ENCODE peak calls at places on chromosomes 6 and 20, in nine cellular contexts. D is cardiac muscle cell, R is AG10803, B is heart left ventricle, Y is cardiac fibroblast, O is kidney epithelial cell, S is choroid plexus epithelial cell, F is mammary epithelial cell, J is fibroblast of pulmonary artery. A is an unnamed sample.

GRCh38 chr6:16840725-16841124 is 79.5 kb upstream of the ATXN1 start:
- DNase-seq in O (no peak), B (no peak), J (no peak), Y (no peak), R (no peak), F (no peak), D (no peak), S (no peak), A (no peak)

GRCh38 chr6:158763440-158764187 is 55.6 kb downstream of the EZR start:
- DNase-seq in R (no peak), F (no peak), O (no peak), S (no peak), D (no peak), Y (no peak), B (no peak), J (no peak), A (no peak)

GRCh38 chr6:147003186-147003585 is 201.0 kb upstream of the STXBP5 start:
- DNase-seq in J (peak), F (no peak), B (no peak), D (no peak), Y (peak), S (peak), R (peak), O (no peak), A (no peak)

GRCh38 chr20:35870541-35871307 is 83.6 kb downstream of the SCAND1 start:
- DNase-seq in J (no peak), D (no peak), B (no peak), F (no peak), O (no peak), Y (no peak), R (peak), S (peak), A (no peak)

GRCh38 chr6:165573671-165574070 is 89.4 kb downstream of the PDE10A start:
- DNase-seq in R (no peak), Y (peak), F (no peak), O (no peak), J (peak), B (peak), D (peak), S (peak), A (peak)

GRCh38 chr6:154613137-154613676 is 102.7 kb upstream of the CNKSR3 start:
- DNase-seq in F (peak), O (peak), D (no peak), B (no peak), Y (peak), J (peak), S (peak), R (peak), A (peak)

GRCh38 chr20:59204201-59204894 is 40.7 kb downstream of the ZNF831 start:
- DNase-seq in B (no peak), Y (no peak), O (no peak), F (no peak), R (no peak), J (no peak), D (no peak), S (no peak), A (no peak)

GRCh38 chr20:15005300-15005986 is 668.0 kb upstream of the FLRT3 start:
- DNase-seq in R (no peak), S (peak), D (peak), Y (peak), F (peak), B (no peak), O (no peak), J (peak), A (no peak)

GRCh38 chr20:6122873-6123649 is at the start of gene FERMT1:
- DNase-seq in J (peak), R (peak), D (peak), B (peak), O (peak), S (peak), F (peak), Y (peak), A (no peak)

GRCh38 chr20:57231951-57232428 is 34.5 kb downstream of the BMP7 start:
- DNase-seq in Y (no peak), R (no peak), O (no peak), F (no peak), D (no peak), J (no peak), S (no peak), B (no peak), A (no peak)

GRCh38 chr6:44255848-44256247 is 1.5 kb downstream of the SLC35B2 start:
- DNase-seq in S (no peak), J (no peak), B (no peak), D (no peak), F (no peak), Y (no peak), R (no peak), O (no peak), A (no peak)

GRCh38 chr20:19019734-19020364 is 192.6 kb upstream of the SLC24A3 start:
- DNase-seq in R (no peak), Y (no peak), B (no peak), J (no peak), S (no peak), D (no peak), O (no peak), F (no peak), A (no peak)

GRCh38 chr6:41147917-41148316 is 6.2 kb downstream of the TREML1 start:
- DNase-seq in O (no peak), Y (no peak), R (no peak), J (no peak), B (no peak), F (no peak), S (no peak), D (no peak), A (no peak)

GRCh38 chr20:32603046-32603726 is 18.1 kb upstream of the NOL4L start:
- DNase-seq in R (no peak), F (no peak), J (no peak), Y (no peak), O (no peak), D (no peak), B (no peak), S (no peak), A (no peak)

GRCh38 chr6:91082311-91082803 is 495.5 kb upstream of the MAP3K7 start:
- DNase-seq in Y (peak), D (no peak), O (no peak), S (peak), B (no peak), J (peak), F (peak), R (no peak), A (no peak)

GRCh38 chr6:18416341-18416679 is 29.2 kb downstream of the RNF144B start:
- DNase-seq in J (no peak), O (no peak), R (no peak), F (no peak), S (no peak), B (no peak), Y (no peak), D (no peak), A (no peak)

GRCh38 chr6:159969204-159969912 is 476 bp downstream of the IGF2R start:
- DNase-seq in J (peak), F (peak), R (peak), S (peak), O (no peak), Y (peak), D (peak), B (peak), A (no peak)

GRCh38 chr20:9287062-9287461 is 218.2 kb downstream of the PLCB4 start:
- DNase-seq in F (no peak), O (no peak), Y (no peak), B (no peak), R (no peak), J (no peak), D (no peak), S (no peak), A (no peak)

GRCh38 chr20:5864873-5865582 is 85.3 kb downstream of the TRMT6 start:
- DNase-seq in F (peak), S (peak), B (no peak), R (peak), Y (peak), J (peak), D (no peak), O (no peak), A (no peak)

GRCh38 chr6:48036316-48036715 is 74.7 kb downstream of the PTCHD4 start:
- DNase-seq in R (peak), O (peak), F (peak), B (no peak), Y (peak), J (peak), S (peak), D (no peak), A (peak)

GRCh38 chr6:14283600-14284235 is 166.1 kb downstream of the CD83 start:
- DNase-seq in O (no peak), J (peak), Y (peak), F (no peak), S (no peak), R (no peak), B (no peak), D (peak), A (no peak)

GRCh38 chr6:33744001-33744848 is 2.5 kb downstream of the IP6K3 start:
- DNase-seq in J (peak), S (peak), R (peak), B (no peak), Y (peak), D (peak), F (peak), O (no peak), A (peak)

GRCh38 chr6:650098-650497 is 6.8 kb downstream of the HUS1B start:
- DNase-seq in F (no peak), D (no peak), J (peak), S (peak), O (no peak), Y (peak), B (no peak), R (no peak), A (no peak)

GRCh38 chr6:24321538-24322162 is 36.2 kb downstream of the DCDC2 start:
- DNase-seq in J (peak), F (no peak), R (no peak), D (peak), S (peak), B (no peak), Y (peak), O (no peak), A (no peak)

GRCh38 chr6:10322991-10323390 is 91.9 kb downstream of the TFAP2A start:
- DNase-seq in B (no peak), R (no peak), J (no peak), Y (no peak), F (peak), D (no peak), O (no peak), S (no peak), A (no peak)

GRCh38 chr20:2005831-2006426 is 12.1 kb upstream of the PDYN start:
- DNase-seq in D (peak), R (peak), Y (peak), B (peak), S (peak), O (peak), J (peak), F (peak), A (peak)

GRCh38 chr6:67458265-67458664 is 1176.8 kb upstream of the ADGRB3 start:
- DNase-seq in S (no peak), F (no peak), O (no peak), R (no peak), J (peak), Y (no peak), D (no peak), B (no peak), A (no peak)

GRCh38 chr6:135866445-135867143 is 15.1 kb downstream of the PDE7B start:
- DNase-seq in B (no peak), Y (no peak), R (no peak), D (no peak), O (no peak), S (no peak), J (no peak), F (no peak), A (no peak)
- H3K4me3 ChIP-seq in B (peak), Y (no peak), R (no peak), D (no peak), O (no peak), S (no peak), J (no peak), F (no peak), A (no peak)

GRCh38 chr6:31356216-31356945 is 598 bp downstream of the HLA-B start:
- DNase-seq in F (peak), S (peak), Y (no peak), R (peak), D (no peak), O (no peak), B (peak), J (peak), A (no peak)
- TF ChIP-seq CTCF in F (no peak), S (no peak), Y (no peak), R (no peak), D (no peak), O (no peak), B (no peak), J (no peak), A (no peak)

GRCh38 chr20:40714109-40714508 is 25.1 kb upstream of the MAFB start:
- DNase-seq in Y (no peak), B (no peak), S (no peak), R (no peak), D (no peak), O (no peak), F (no peak), J (no peak), A (no peak)
- H3K4me3 ChIP-seq in Y (no peak), B (no peak), S (no peak), R (no peak), D (no peak), O (no peak), F (no peak), J (no peak), A (no peak)

GRCh38 chr20:24782221-24782620 is 166.8 kb upstream of the CST7 start:
- DNase-seq in Y (no peak), R (no peak), J (no peak), F (no peak), S (no peak), O (no peak), D (no peak), B (no peak), A (no peak)

GRCh38 chr20:24782801-24783630 is 166.1 kb upstream of the CST7 start:
- DNase-seq in J (no peak), F (no peak), Y (no peak), B (no peak), O (no peak), R (no peak), D (no peak), S (peak), A (no peak)

GRCh38 chr20:24779886-24780285 is 169.2 kb upstream of the CST7 start:
- DNase-seq in D (no peak), F (no peak), J (no peak), R (no peak), S (no peak), O (no peak), Y (no peak), B (no peak), A (no peak)

GRCh38 chr20:24780648-24781047 is 168.4 kb upstream of the CST7 start:
- DNase-seq in O (no peak), S (no peak), D (no peak), F (no peak), B (no peak), R (no peak), Y (no peak), J (no peak), A (no peak)

DNA sequence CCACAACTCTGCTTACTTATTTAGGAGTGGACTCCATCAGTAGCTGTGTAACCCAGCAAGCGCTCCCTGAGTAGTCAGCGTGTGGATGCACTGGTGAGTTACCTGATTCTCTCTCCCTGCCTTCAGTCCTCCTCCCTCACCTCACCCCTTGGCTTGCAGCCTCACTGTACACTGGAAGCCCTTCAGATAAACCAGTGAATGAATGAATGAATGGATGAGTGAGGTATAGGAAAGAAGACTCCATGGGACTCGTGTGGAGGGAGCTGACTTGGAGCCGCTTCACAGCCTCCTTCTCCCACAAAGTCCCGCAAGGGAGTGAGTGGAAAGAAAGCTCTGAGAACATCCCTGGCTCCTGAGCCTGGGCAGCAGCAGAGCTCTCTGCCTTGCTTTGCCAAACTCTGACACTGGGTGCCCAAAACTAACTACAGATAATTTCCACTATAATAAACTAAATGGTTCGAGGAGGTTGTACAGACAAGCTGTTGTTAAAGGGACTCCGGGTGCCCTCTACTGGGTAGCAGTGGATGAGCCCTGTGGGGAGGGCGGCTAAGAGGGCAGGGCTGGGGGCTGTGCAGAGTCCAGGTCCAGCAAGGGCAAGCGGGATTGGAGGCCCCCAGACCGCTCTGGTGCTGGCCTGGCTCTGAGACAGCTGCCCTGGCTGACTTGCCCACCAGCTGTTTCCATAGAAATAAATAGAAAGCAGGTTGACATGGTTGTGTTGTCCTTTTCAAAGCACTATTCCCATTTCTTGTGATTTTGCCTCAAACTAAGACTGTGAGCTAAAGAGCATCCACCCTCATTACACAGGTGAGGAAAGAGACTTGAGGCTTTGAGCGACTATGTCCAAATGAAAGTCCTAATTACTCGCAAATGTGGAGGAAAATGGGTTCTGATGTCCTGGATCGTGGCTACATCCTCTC is 167.7 kb upstream of the CST7 start:
- DNase-seq in O (no peak), Y (peak), S (peak), J (peak), B (no peak), D (peak), F (peak), R (peak), A (no peak)
- TF ChIP-seq CTCF in O (peak), Y (peak), S (peak), J (peak), B (peak), D (peak), F (peak), R (peak), A (peak)

DNA sequence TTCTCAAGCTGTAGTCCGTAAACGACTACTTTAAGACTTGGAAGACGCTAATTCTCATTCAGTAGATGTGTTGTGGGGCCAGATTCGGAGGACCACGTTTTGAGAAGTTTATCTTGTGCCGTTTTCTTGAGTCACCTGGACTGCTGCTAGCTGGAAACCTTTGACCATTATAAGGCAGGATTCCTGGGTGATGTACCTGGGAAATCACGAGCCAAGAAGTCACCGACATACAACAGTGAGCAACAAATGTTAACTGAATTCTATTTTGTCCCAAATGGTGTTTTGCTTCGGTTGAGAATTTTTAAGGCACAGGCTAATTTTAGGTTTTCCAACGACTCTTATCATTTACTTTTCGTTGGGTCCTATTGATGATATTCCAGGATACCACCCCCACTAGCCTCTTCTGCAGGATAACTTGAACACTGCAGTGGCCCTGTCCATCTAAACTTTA is 93.3 kb upstream of the BTN3A2 start:
- DNase-seq in Y (no peak), R (no peak), J (no peak), S (no peak), O (no peak), D (no peak), B (no peak), F (no peak), A (no peak)
- H3K4me3 ChIP-seq in Y (peak), R (peak), J (peak), S (peak), O (peak), D (peak), B (peak), F (peak), A (peak)

GRCh38 chr6:99276747-99277146 is 72.7 kb downstream of the FAXC start:
- DNase-seq in B (no peak), R (no peak), S (peak), Y (no peak), D (no peak), J (peak), F (peak), O (peak), A (no peak)

GRCh38 chr6:99287523-99287922 is 62.0 kb downstream of the FAXC start:
- DNase-seq in Y (no peak), O (no peak), D (peak), F (no peak), S (peak), J (no peak), B (no peak), R (no peak), A (no peak)

GRCh38 chr6:99285881-99286280 is 63.6 kb downstream of the FAXC start:
- DNase-seq in D (no peak), S (no peak), B (no peak), O (no peak), Y (no peak), J (no peak), F (no peak), R (no peak), A (no peak)

GRCh38 chr6:99282479-99283062 is 66.9 kb downstream of the FAXC start:
- DNase-seq in S (peak), F (peak), O (no peak), Y (peak), B (no peak), J (peak), D (peak), R (peak), A (peak)
- TF ChIP-seq CTCF in S (peak), F (peak), O (peak), Y (peak), B (peak), J (peak), D (peak), R (peak), A (peak)

GRCh38 chr20:17556842-17557674 is 12.8 kb upstream of the DSTN start:
- DNase-seq in B (peak), Y (peak), S (no peak), D (no peak), J (peak), F (peak), R (peak), O (no peak), A (no peak)
- H3K4me3 ChIP-seq in B (no peak), Y (no peak), S (no peak), D (no peak), J (no peak), F (peak), R (no peak), O (no peak), A (no peak)

GRCh38 chr6:29375191-29375590 is at the start of gene OR12D3:
- DNase-seq in B (no peak), O (no peak), R (no peak), S (no peak), F (no peak), J (no peak), Y (no peak), D (no peak), A (no peak)

GRCh38 chr6:29376003-29376402 is 912 bp upstream of the OR12D3 start:
- DNase-seq in F (peak), Y (no peak), S (peak), B (no peak), D (peak), O (no peak), R (no peak), J (peak), A (no peak)
- TF ChIP-seq CTCF in F (peak), Y (no peak), S (peak), B (no peak), D (no peak), O (no peak), R (no peak), J (no peak), A (no peak)

DNA sequence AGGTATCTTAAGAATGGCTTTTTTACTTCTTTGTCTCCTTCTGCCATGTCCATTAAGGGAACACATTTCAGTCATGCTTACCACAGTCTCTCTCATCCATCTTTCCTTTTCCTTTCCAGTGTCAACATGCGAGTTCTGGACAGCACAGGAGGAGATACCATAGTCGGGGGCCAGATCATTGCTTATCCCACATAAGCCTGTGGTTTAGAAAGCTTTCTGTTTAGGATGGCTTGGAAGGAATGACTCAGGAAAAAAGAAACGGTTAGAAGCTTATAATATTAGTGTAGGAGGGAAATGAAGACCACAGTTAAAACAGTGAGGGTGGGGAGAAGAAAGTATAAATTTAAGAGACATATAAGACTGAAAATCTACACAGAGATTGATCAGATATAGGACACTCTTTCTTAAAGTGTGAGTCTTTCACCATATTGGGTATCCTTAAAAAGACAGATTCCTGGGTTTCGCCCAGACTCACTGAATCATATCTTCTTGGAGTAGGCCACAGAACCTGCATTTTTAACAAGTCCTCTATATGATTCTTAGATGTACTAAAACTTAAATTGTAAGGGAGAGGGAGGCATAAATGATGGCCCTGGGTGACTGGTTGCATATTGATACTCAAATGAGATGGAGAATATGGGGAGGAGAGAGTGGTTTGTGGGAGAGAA is 36.1 kb downstream of the DSE start:
- DNase-seq in R (peak), Y (peak), D (no peak), J (peak), F (no peak), B (no peak), S (peak), O (no peak), A (no peak)
- H3K4me3 ChIP-seq in R (no peak), Y (no peak), D (no peak), J (no peak), F (no peak), B (no peak), S (no peak), O (no peak), A (no peak)

A was measured in astrocyte of the cerebellum.